ENCODE peak calls at places on chromosomes 1 and 21, in nine cellular contexts. One of them, this sample, is unnamed.

GRCh38 chr1:197437891-197438853 is 170.1 kb downstream of the CRB1 start:
- DNase-seq in neural progenitor cell: no peak
- DNase-seq in left lung: no peak
- DNase-seq in aorta: no peak
- DNase-seq in naive thymus-derived CD4-positive, alpha-beta T cell: no peak
- DNase-seq in mesendoderm: no peak
- DNase-seq in CD8-positive, alpha-beta T cell: no peak
- DNase-seq in right lobe of liver: no peak
- DNase-seq in A549: no peak
- DNase-seq in this sample: no peak

GRCh38 chr1:6471086-6471841 is 5.3 kb upstream of the TNFRSF25 start:
- DNase-seq in naive thymus-derived CD4-positive, alpha-beta T cell: no peak
- DNase-seq in right lobe of liver: no peak
- DNase-seq in A549: no peak
- DNase-seq in mesendoderm: no peak
- DNase-seq in left lung: no peak
- DNase-seq in CD8-positive, alpha-beta T cell: no peak
- DNase-seq in neural progenitor cell: no peak
- DNase-seq in aorta: no peak
- DNase-seq in this sample: no peak

GRCh38 chr1:2587860-2588571 is 1.4 kb downstream of the PRXL2B start:
- DNase-seq in mesendoderm: no peak
- DNase-seq in A549: no peak
- DNase-seq in left lung: no peak
- DNase-seq in CD8-positive, alpha-beta T cell: no peak
- DNase-seq in neural progenitor cell: no peak
- DNase-seq in aorta: peak; percentile 71
- DNase-seq in right lobe of liver: no peak
- DNase-seq in naive thymus-derived CD4-positive, alpha-beta T cell: no peak
- DNase-seq in this sample: no peak

GRCh38 chr21:16983425-16983824 is 529.4 kb upstream of the CXADR start:
- DNase-seq in CD8-positive, alpha-beta T cell: no peak
- DNase-seq in neural progenitor cell: no peak
- DNase-seq in naive thymus-derived CD4-positive, alpha-beta T cell: no peak
- DNase-seq in right lobe of liver: no peak
- DNase-seq in aorta: no peak
- DNase-seq in left lung: no peak
- DNase-seq in A549: no peak
- DNase-seq in mesendoderm: no peak
- DNase-seq in this sample: no peak

GRCh38 chr1:153790996-153791855 is 16.0 kb downstream of the SLC27A3 start:
- DNase-seq in CD8-positive, alpha-beta T cell: no peak
- DNase-seq in right lobe of liver: no peak
- DNase-seq in aorta: no peak
- DNase-seq in A549: no peak
- DNase-seq in neural progenitor cell: no peak
- DNase-seq in mesendoderm: no peak
- DNase-seq in naive thymus-derived CD4-positive, alpha-beta T cell: no peak
- DNase-seq in left lung: peak; percentile 77
- DNase-seq in this sample: no peak

GRCh38 chr1:40312238-40313205 is 4.6 kb downstream of the COL9A2 start:
- DNase-seq in left lung: peak; percentile 80
- DNase-seq in right lobe of liver: no peak
- DNase-seq in neural progenitor cell: peak; percentile 10
- DNase-seq in aorta: no peak
- DNase-seq in CD8-positive, alpha-beta T cell: no peak
- DNase-seq in mesendoderm: no peak
- DNase-seq in naive thymus-derived CD4-positive, alpha-beta T cell: no peak
- DNase-seq in A549: no peak
- DNase-seq in this sample: no peak

GRCh38 chr1:107405241-107405640 is 264.4 kb downstream of the NTNG1 start:
- DNase-seq in mesendoderm: no peak
- DNase-seq in naive thymus-derived CD4-positive, alpha-beta T cell: no peak
- DNase-seq in CD8-positive, alpha-beta T cell: no peak
- DNase-seq in left lung: no peak
- DNase-seq in A549: no peak
- DNase-seq in right lobe of liver: no peak
- DNase-seq in aorta: no peak
- DNase-seq in neural progenitor cell: no peak
- DNase-seq in this sample: no peak

GRCh38 chr1:29195875-29196274 is 14.2 kb upstream of the SRSF4 start:
- DNase-seq in naive thymus-derived CD4-positive, alpha-beta T cell: no peak
- DNase-seq in aorta: peak; percentile 65
- DNase-seq in A549: no peak
- DNase-seq in CD8-positive, alpha-beta T cell: no peak
- DNase-seq in left lung: no peak
- DNase-seq in neural progenitor cell: no peak
- DNase-seq in right lobe of liver: peak; percentile 73
- DNase-seq in mesendoderm: no peak
- DNase-seq in this sample: no peak

GRCh38 chr1:8671313-8671917 is 146.0 kb downstream of the RERE start:
- DNase-seq in right lobe of liver: no peak
- DNase-seq in left lung: no peak
- DNase-seq in aorta: no peak
- DNase-seq in mesendoderm: peak; percentile 81
- DNase-seq in neural progenitor cell: peak; percentile 77
- DNase-seq in A549: peak; percentile 64
- DNase-seq in CD8-positive, alpha-beta T cell: no peak
- DNase-seq in naive thymus-derived CD4-positive, alpha-beta T cell: peak; percentile 24
- DNase-seq in this sample: no peak

GRCh38 chr1:46532498-46533178 is 18.8 kb downstream of the KNCN start:
- DNase-seq in A549: peak; percentile 72
- DNase-seq in naive thymus-derived CD4-positive, alpha-beta T cell: peak; percentile 62
- DNase-seq in right lobe of liver: no peak
- DNase-seq in neural progenitor cell: peak; percentile 90
- DNase-seq in aorta: peak; percentile 93
- DNase-seq in left lung: peak; percentile 65
- DNase-seq in CD8-positive, alpha-beta T cell: peak; percentile 62
- DNase-seq in mesendoderm: peak; percentile 65
- DNase-seq in this sample: peak; percentile 40

GRCh38 chr1:63255153-63255552 is 67.2 kb upstream of the FOXD3 start:
- DNase-seq in A549: no peak
- DNase-seq in right lobe of liver: no peak
- DNase-seq in naive thymus-derived CD4-positive, alpha-beta T cell: no peak
- DNase-seq in aorta: no peak
- DNase-seq in left lung: no peak
- DNase-seq in mesendoderm: no peak
- DNase-seq in CD8-positive, alpha-beta T cell: no peak
- DNase-seq in neural progenitor cell: no peak
- DNase-seq in this sample: no peak

GRCh38 chr1:86757272-86757984 is 53.1 kb downstream of the SH3GLB1 start:
- DNase-seq in naive thymus-derived CD4-positive, alpha-beta T cell: no peak
- DNase-seq in neural progenitor cell: no peak
- DNase-seq in right lobe of liver: no peak
- DNase-seq in CD8-positive, alpha-beta T cell: no peak
- DNase-seq in aorta: no peak
- DNase-seq in mesendoderm: no peak
- DNase-seq in left lung: no peak
- DNase-seq in A549: no peak
- DNase-seq in this sample: no peak

GRCh38 chr1:214439352-214440119 is 111.9 kb downstream of the PTPN14 start:
- DNase-seq in CD8-positive, alpha-beta T cell: no peak
- DNase-seq in neural progenitor cell: no peak
- DNase-seq in naive thymus-derived CD4-positive, alpha-beta T cell: peak; percentile 14
- DNase-seq in right lobe of liver: peak; percentile 70
- DNase-seq in A549: no peak
- DNase-seq in left lung: no peak
- DNase-seq in mesendoderm: peak; percentile 84
- DNase-seq in aorta: no peak
- DNase-seq in this sample: no peak

GRCh38 chr1:62144238-62144831 is 50.3 kb upstream of the L1TD1 start:
- DNase-seq in naive thymus-derived CD4-positive, alpha-beta T cell: peak; percentile 16
- DNase-seq in left lung: no peak
- DNase-seq in neural progenitor cell: peak; percentile 64
- DNase-seq in CD8-positive, alpha-beta T cell: peak; percentile 5
- DNase-seq in A549: peak; percentile 40
- DNase-seq in aorta: no peak
- DNase-seq in right lobe of liver: no peak
- DNase-seq in mesendoderm: peak; percentile 68
- DNase-seq in this sample: peak; percentile 39

GRCh38 chr1:113283914-113284313 is 106.4 kb upstream of the MAGI3 start:
- DNase-seq in aorta: no peak
- DNase-seq in mesendoderm: no peak
- DNase-seq in A549: no peak
- DNase-seq in neural progenitor cell: no peak
- DNase-seq in left lung: no peak
- DNase-seq in naive thymus-derived CD4-positive, alpha-beta T cell: no peak
- DNase-seq in right lobe of liver: no peak
- DNase-seq in CD8-positive, alpha-beta T cell: no peak
- DNase-seq in this sample: no peak

GRCh38 chr1:197913495-197914276 is 3.5 kb upstream of the LHX9 start:
- DNase-seq in CD8-positive, alpha-beta T cell: no peak
- DNase-seq in A549: no peak
- DNase-seq in aorta: no peak
- DNase-seq in mesendoderm: no peak
- DNase-seq in neural progenitor cell: peak; percentile 45
- DNase-seq in right lobe of liver: no peak
- DNase-seq in left lung: no peak
- DNase-seq in naive thymus-derived CD4-positive, alpha-beta T cell: no peak
- DNase-seq in this sample: no peak

GRCh38 chr21:29347274-29347681 is 48.6 kb downstream of the BACH1 start:
- DNase-seq in CD8-positive, alpha-beta T cell: no peak
- DNase-seq in naive thymus-derived CD4-positive, alpha-beta T cell: no peak
- DNase-seq in left lung: no peak
- DNase-seq in right lobe of liver: no peak
- DNase-seq in aorta: no peak
- DNase-seq in mesendoderm: no peak
- DNase-seq in A549: no peak
- DNase-seq in neural progenitor cell: no peak
- DNase-seq in this sample: no peak

GRCh38 chr1:115833806-115834205 is 7.1 kb downstream of the NHLH2 start:
- DNase-seq in right lobe of liver: no peak
- DNase-seq in neural progenitor cell: peak; percentile 48
- DNase-seq in CD8-positive, alpha-beta T cell: no peak
- DNase-seq in A549: no peak
- DNase-seq in left lung: no peak
- DNase-seq in naive thymus-derived CD4-positive, alpha-beta T cell: no peak
- DNase-seq in mesendoderm: peak; percentile 81
- DNase-seq in aorta: no peak
- DNase-seq in this sample: no peak

GRCh38 chr21:32940079-32941014 is 85.4 kb upstream of the OLIG2 start:
- DNase-seq in neural progenitor cell: peak; percentile 84
- DNase-seq in right lobe of liver: no peak
- DNase-seq in CD8-positive, alpha-beta T cell: peak; percentile 24
- DNase-seq in mesendoderm: peak; percentile 73
- DNase-seq in A549: peak; percentile 7
- DNase-seq in left lung: no peak
- DNase-seq in aorta: no peak
- DNase-seq in naive thymus-derived CD4-positive, alpha-beta T cell: peak; percentile 48
- DNase-seq in this sample: no peak

GRCh38 chr21:15084668-15085067 is 19.9 kb upstream of the NRIP1 start:
- DNase-seq in naive thymus-derived CD4-positive, alpha-beta T cell: no peak
- DNase-seq in mesendoderm: no peak
- DNase-seq in right lobe of liver: no peak
- DNase-seq in A549: no peak
- DNase-seq in CD8-positive, alpha-beta T cell: no peak
- DNase-seq in left lung: no peak
- DNase-seq in neural progenitor cell: no peak
- DNase-seq in aorta: no peak
- DNase-seq in this sample: no peak

GRCh38 chr1:204503122-204503912 is 8.7 kb upstream of the PIK3C2B start:
- DNase-seq in left lung: no peak
- DNase-seq in mesendoderm: peak; percentile 75
- DNase-seq in naive thymus-derived CD4-positive, alpha-beta T cell: peak; percentile 78
- DNase-seq in A549: peak; percentile 56
- DNase-seq in right lobe of liver: no peak
- DNase-seq in aorta: no peak
- DNase-seq in neural progenitor cell: peak; percentile 69
- DNase-seq in CD8-positive, alpha-beta T cell: no peak
- DNase-seq in this sample: no peak
- H3K4me3 ChIP-seq in left lung: no peak overlapping the region
- H3K4me3 ChIP-seq in mesendoderm: no peak overlapping the region
- H3K4me3 ChIP-seq in naive thymus-derived CD4-positive, alpha-beta T cell: no peak overlapping the region
- H3K4me3 ChIP-seq in A549: no peak overlapping the region
- H3K4me3 ChIP-seq in right lobe of liver: no peak overlapping the region
- H3K4me3 ChIP-seq in aorta: no peak overlapping the region
- H3K4me3 ChIP-seq in neural progenitor cell: no peak overlapping the region
- H3K4me3 ChIP-seq in CD8-positive, alpha-beta T cell: no peak overlapping the region
- H3K4me3 ChIP-seq in this sample: no peak overlapping the region

GRCh38 chr1:15427280-15427666 is 11.0 kb upstream of the CTRC start:
- DNase-seq in CD8-positive, alpha-beta T cell: no peak
- DNase-seq in aorta: no peak
- DNase-seq in naive thymus-derived CD4-positive, alpha-beta T cell: no peak
- DNase-seq in neural progenitor cell: no peak
- DNase-seq in right lobe of liver: no peak
- DNase-seq in left lung: no peak
- DNase-seq in A549: no peak
- DNase-seq in mesendoderm: no peak
- DNase-seq in this sample: no peak
- H3K4me1 ChIP-seq in CD8-positive, alpha-beta T cell: no peaks in the 10 kb centered on the region
- H3K4me1 ChIP-seq in aorta: no peaks in the 10 kb centered on the region
- H3K4me1 ChIP-seq in naive thymus-derived CD4-positive, alpha-beta T cell: no peaks in the 10 kb centered on the region
- H3K4me1 ChIP-seq in neural progenitor cell: no peaks in the 10 kb centered on the region
- H3K4me1 ChIP-seq in right lobe of liver: no peaks in the 10 kb centered on the region
- H3K4me1 ChIP-seq in left lung: peaks cover 77% of the 10 kb centered on the region
- H3K4me1 ChIP-seq in A549: peaks cover 88% of the 10 kb centered on the region
- H3K4me1 ChIP-seq in mesendoderm: no peaks in the 10 kb centered on the region
- H3K4me1 ChIP-seq in this sample: peaks cover 64% of the 10 kb centered on the region

DNA sequence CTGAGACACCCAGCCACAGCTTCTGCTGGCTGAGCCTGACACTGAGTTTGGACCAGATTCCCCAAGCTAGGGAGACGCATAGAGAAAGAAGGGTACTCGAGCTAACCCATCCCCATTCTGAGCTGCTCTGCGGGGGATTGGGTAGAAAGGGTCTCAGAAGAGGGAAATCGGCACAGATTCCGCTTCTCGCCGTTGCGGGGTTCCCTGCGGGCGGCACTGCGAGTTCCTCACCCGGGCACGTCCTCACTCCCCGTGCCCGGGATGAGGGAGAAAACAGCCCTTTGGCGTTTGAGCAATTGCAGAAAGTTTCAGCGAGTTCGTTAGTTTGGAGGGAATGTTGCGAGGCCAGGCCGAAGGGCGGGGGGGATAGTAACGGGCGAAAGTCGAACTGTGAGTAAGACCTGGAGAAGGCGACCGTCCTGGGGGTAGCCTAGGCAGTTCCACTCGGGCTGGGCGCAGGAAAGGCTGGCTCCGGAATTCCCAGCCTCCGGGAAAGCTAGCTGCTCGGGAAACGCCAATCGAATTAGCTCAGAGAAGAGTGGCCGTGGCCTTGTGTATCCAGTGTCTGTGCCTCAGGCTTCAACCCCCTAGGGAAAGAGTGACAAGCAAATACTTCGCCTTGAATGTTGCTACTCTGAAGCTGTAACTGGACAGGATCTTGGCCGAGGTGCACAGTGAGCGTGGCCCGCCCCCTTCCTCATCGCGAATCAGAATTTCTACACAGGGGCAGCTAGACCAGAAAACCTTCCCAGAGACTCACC is 717 bp downstream of the PTGFR start:
- DNase-seq in CD8-positive, alpha-beta T cell: no peak
- DNase-seq in naive thymus-derived CD4-positive, alpha-beta T cell: no peak
- DNase-seq in mesendoderm: peak; percentile 82
- DNase-seq in aorta: peak; percentile 78
- DNase-seq in right lobe of liver: peak; percentile 39
- DNase-seq in left lung: peak; percentile 36
- DNase-seq in neural progenitor cell: peak; percentile 42
- DNase-seq in A549: no peak
- DNase-seq in this sample: peak; percentile 76
- H3K4me3 ChIP-seq in CD8-positive, alpha-beta T cell: no peak overlapping the region
- H3K4me3 ChIP-seq in naive thymus-derived CD4-positive, alpha-beta T cell: no peak overlapping the region
- H3K4me3 ChIP-seq in mesendoderm: peak overlapping the region; percentile 32
- H3K4me3 ChIP-seq in aorta: no peak overlapping the region
- H3K4me3 ChIP-seq in right lobe of liver: peak overlapping the region; percentile 44
- H3K4me3 ChIP-seq in left lung: peak overlapping the region; percentile 43
- H3K4me3 ChIP-seq in neural progenitor cell: peak overlapping the region; percentile 57
- H3K4me3 ChIP-seq in A549: peak overlapping the region; percentile 24
- H3K4me3 ChIP-seq in this sample: peak overlapping the region; percentile 54

GRCh38 chr1:25715888-25716287 is 84.1 kb upstream of the SELENON start:
- DNase-seq in aorta: no peak
- DNase-seq in mesendoderm: peak; percentile 53
- DNase-seq in CD8-positive, alpha-beta T cell: no peak
- DNase-seq in left lung: no peak
- DNase-seq in neural progenitor cell: no peak
- DNase-seq in naive thymus-derived CD4-positive, alpha-beta T cell: no peak
- DNase-seq in A549: no peak
- DNase-seq in right lobe of liver: no peak
- DNase-seq in this sample: no peak
- H3K4me1 ChIP-seq in aorta: no peaks in the 10 kb centered on the region
- H3K4me1 ChIP-seq in mesendoderm: no peaks in the 10 kb centered on the region
- H3K4me1 ChIP-seq in CD8-positive, alpha-beta T cell: peaks cover 38% of the 10 kb centered on the region
- H3K4me1 ChIP-seq in left lung: peaks cover 11% of the 10 kb centered on the region
- H3K4me1 ChIP-seq in neural progenitor cell: peaks cover 9% of the 10 kb centered on the region
- H3K4me1 ChIP-seq in naive thymus-derived CD4-positive, alpha-beta T cell: peaks cover 46% of the 10 kb centered on the region
- H3K4me1 ChIP-seq in A549: no peaks in the 10 kb centered on the region
- H3K4me1 ChIP-seq in right lobe of liver: no peaks in the 10 kb centered on the region
- H3K4me1 ChIP-seq in this sample: peaks cover 9% of the 10 kb centered on the region

This sample was measured in SJSA1.